ENCODE peak calls at places on chromosomes 3 and 15, in six cellular contexts. T, W, Z, R, E and N are unnamed samples.

GRCh38 chr3:21390856-21391255 is 360.2 kb downstream of the ZNF385D start:
- DNase-seq in T (no peak), W (no peak), Z (no peak), R (peak; percentile 21), E (no peak), N (no peak)

GRCh38 chr15:85551221-85551832 is 170.9 kb downstream of the AKAP13 start:
- DNase-seq in T (no peak), W (no peak), Z (no peak), R (peak; percentile 73), E (no peak), N (no peak)

GRCh38 chr3:151265866-151266265 is 12.5 kb downstream of the P2RY14 start:
- DNase-seq in T (peak; percentile 62), W (no peak), Z (peak; percentile 27), R (no peak), E (no peak), N (no peak)

GRCh38 chr3:195458188-195458800 is 15.5 kb upstream of the ACAP2 start:
- DNase-seq in T (no peak), W (no peak), Z (no peak), R (peak; percentile 75), E (no peak), N (no peak)

GRCh38 chr3:535566-536416 is 339.2 kb downstream of the CHL1 start:
- DNase-seq in T (peak; percentile 87), W (peak; percentile 21), Z (peak; percentile 51), R (peak; percentile 22), E (peak; percentile 35), N (peak; percentile 18)

GRCh38 chr3:61563614-61564404 is 2.4 kb downstream of the PTPRG start:
- DNase-seq in T (peak; percentile 71), W (peak; percentile 20), Z (peak; percentile 55), R (no peak), E (no peak), N (peak; percentile 68)

GRCh38 chr15:42048821-42049200 is 28.0 kb upstream of the PLA2G4E start:
- DNase-seq in T (peak; percentile 79), W (no peak), Z (no peak), R (no peak), E (no peak), N (peak; percentile 59)

GRCh38 chr3:141231923-141232861 is 567 bp downstream of the PXYLP1 start:
- DNase-seq in T (peak; percentile 85), W (peak; percentile 60), Z (peak; percentile 64), R (peak; percentile 10), E (peak; percentile 45), N (peak; percentile 83)

GRCh38 chr3:136835817-136836510 is 17.0 kb downstream of the SLC35G2 start:
- DNase-seq in T (no peak), W (no peak), Z (no peak), R (no peak), E (no peak), N (no peak)

GRCh38 chr3:8499181-8499611 is 2.4 kb upstream of the LMCD1 start:
- DNase-seq in T (peak; percentile 66), W (no peak), Z (peak; percentile 90), R (peak; percentile 57), E (no peak), N (peak; percentile 29)

GRCh38 chr3:158563076-158563475 is 7.9 kb upstream of the MLF1 start:
- DNase-seq in T (no peak), W (no peak), Z (no peak), R (no peak), E (no peak), N (no peak)

GRCh38 chr15:55741592-55742497 is 1.1 kb downstream of the PRTG start:
- DNase-seq in T (peak; percentile 78), W (peak; percentile 29), Z (peak; percentile 70), R (peak; percentile 10), E (peak; percentile 43), N (peak; percentile 72)

GRCh38 chr15:95990833-95991232 is 339.7 kb upstream of the NR2F2 start:
- DNase-seq in T (no peak), W (no peak), Z (no peak), R (peak; percentile 7), E (no peak), N (no peak)

GRCh38 chr3:110608566-110608965 is 463.1 kb upstream of the NECTIN3 start:
- DNase-seq in T (no peak), W (no peak), Z (no peak), R (peak; percentile 40), E (no peak), N (no peak)

GRCh38 chr3:13537926-13538325 is 11.0 kb upstream of the FBLN2 start:
- DNase-seq in T (no peak), W (no peak), Z (no peak), R (peak; percentile 81), E (no peak), N (no peak)

GRCh38 chr15:40995656-40996055 is 42.4 kb downstream of the CHAC1 start:
- DNase-seq in T (no peak), W (no peak), Z (no peak), R (no peak), E (no peak), N (no peak)

GRCh38 chr15:82848201-82848993 is 39.0 kb downstream of the WHAMM start:
- DNase-seq in T (no peak), W (no peak), Z (no peak), R (no peak), E (no peak), N (no peak)

GRCh38 chr15:99169769-99170311 is 65.0 kb downstream of the SYNM start:
- DNase-seq in T (no peak), W (no peak), Z (no peak), R (peak; percentile 86), E (peak; percentile 53), N (no peak)

GRCh38 chr15:29631076-29632070 is 190.9 kb downstream of the TJP1 start:
- DNase-seq in T (no peak), W (peak; percentile 51), Z (no peak), R (no peak), E (no peak), N (peak; percentile 64)

GRCh38 chr3:157082305-157082981 is 77.5 kb downstream of the CCNL1 start:
- DNase-seq in T (no peak), W (no peak), Z (no peak), R (peak; percentile 31), E (no peak), N (no peak)

GRCh38 chr3:165254812-165255211 is 58.6 kb upstream of the SLITRK3 start:
- DNase-seq in T (no peak), W (no peak), Z (peak; percentile 50), R (peak; percentile 54), E (no peak), N (peak; percentile 2)

GRCh38 chr3:143339451-143339850 is 219.9 kb downstream of the CHST2 start:
- DNase-seq in T (no peak), W (no peak), Z (no peak), R (peak; percentile 25), E (no peak), N (no peak)

GRCh38 chr3:29880809-29881208 is 599.9 kb downstream of the RBMS3 start:
- DNase-seq in T (no peak), W (no peak), Z (no peak), R (no peak), E (no peak), N (no peak)

GRCh38 chr15:79987569-79987955 is 16.6 kb upstream of the BCL2A1 start:
- DNase-seq in T (no peak), W (no peak), Z (no peak), R (no peak), E (no peak), N (no peak)

GRCh38 chr3:45575491-45575923 is 19.0 kb upstream of the LIMD1 start:
- DNase-seq in T (peak; percentile 65), W (no peak), Z (no peak), R (peak; percentile 69), E (no peak), N (no peak)

GRCh38 chr15:77021803-77022381 is 27.0 kb downstream of the PSTPIP1 start:
- DNase-seq in T (peak; percentile 35), W (no peak), Z (no peak), R (peak; percentile 68), E (peak; percentile 17), N (no peak)

GRCh38 chr3:43086460-43087165 is 19.3 kb downstream of the POMGNT2 start:
- DNase-seq in T (no peak), W (no peak), Z (no peak), R (no peak), E (no peak), N (no peak)

DNA sequence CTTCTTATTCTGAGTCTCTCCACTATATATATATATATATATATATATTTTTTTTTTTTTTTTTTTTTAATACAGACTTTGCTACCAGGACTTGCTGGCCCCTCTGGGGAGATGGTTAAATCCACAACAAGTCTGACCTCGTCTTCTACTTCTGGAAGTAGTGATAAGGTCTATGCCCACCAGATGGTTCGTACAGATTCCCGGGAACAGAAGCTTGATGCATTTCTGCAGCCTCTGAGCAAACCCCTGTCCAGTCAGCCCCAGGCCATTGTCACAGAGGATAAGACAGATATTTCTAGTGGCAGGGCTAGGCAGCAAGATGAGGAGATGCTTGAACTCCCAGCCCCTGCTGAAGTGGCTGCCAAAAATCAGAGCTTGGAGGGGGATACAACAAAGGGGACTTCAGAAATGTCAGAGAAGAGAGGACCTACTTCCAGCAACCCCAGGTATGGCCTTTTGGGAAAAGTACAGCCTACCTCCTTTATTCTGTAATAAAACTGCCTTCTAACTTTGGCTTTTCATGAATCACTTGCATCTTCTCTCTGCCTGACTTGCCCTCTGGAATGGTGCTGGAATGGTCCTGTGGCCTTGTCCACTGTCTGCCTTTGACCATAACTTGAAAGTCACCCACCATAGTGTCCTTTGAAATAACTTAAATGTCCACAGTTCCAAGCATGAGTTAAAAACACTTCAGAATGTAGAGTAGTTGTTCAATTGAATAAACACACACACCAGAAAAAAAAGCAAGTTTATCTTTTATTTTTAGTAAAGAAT is 32.4 kb downstream of the MLH1 start:
- DNase-seq in T (no peak), W (no peak), Z (no peak), R (no peak), E (no peak), N (no peak)
- H3K36me3 ChIP-seq in T (peaks cover 88% of the 10 kb centered on the region), W (peaks cover 4% of the 10 kb centered on the region), Z (peaks cover 21% of the 10 kb centered on the region), R (peaks cover 33% of the 10 kb centered on the region), E (peaks cover 78% of the 10 kb centered on the region), N (peaks cover 28% of the 10 kb centered on the region)

GRCh38 chr3:119025390-119025789 is 9.3 kb downstream of the IGSF11 start:
- DNase-seq in T (no peak), W (no peak), Z (no peak), R (no peak), E (no peak), N (no peak)
- H3K27me3 ChIP-seq in T (peaks cover 12% of the 10 kb centered on the region), W (no peaks in the 10 kb centered on the region), Z (no peaks in the 10 kb centered on the region), R (no peaks in the 10 kb centered on the region), E (no peaks in the 10 kb centered on the region), N (no peaks in the 10 kb centered on the region)

GRCh38 chr3:124594581-124594980 is 135.7 kb upstream of the UMPS start:
- DNase-seq in T (no peak), W (no peak), Z (no peak), R (no peak), E (no peak), N (no peak)

GRCh38 chr3:124591699-124592098 is 138.6 kb upstream of the UMPS start:
- DNase-seq in T (no peak), W (no peak), Z (no peak), R (no peak), E (no peak), N (no peak)

GRCh38 chr3:124588794-124589193 is 141.5 kb upstream of the UMPS start:
- DNase-seq in T (no peak), W (no peak), Z (no peak), R (no peak), E (no peak), N (no peak)

GRCh38 chr3:124593442-124593829 is 136.8 kb upstream of the UMPS start:
- DNase-seq in T (no peak), W (no peak), Z (no peak), R (no peak), E (no peak), N (no peak)

GRCh38 chr3:124592658-124593441 is 137.4 kb upstream of the UMPS start:
- DNase-seq in T (peak; percentile 63), W (peak; percentile 66), Z (no peak), R (no peak), E (no peak), N (no peak)
- H3K4me3 ChIP-seq in T (no peak overlapping the region), W (no peak overlapping the region), Z (no peak overlapping the region), R (no peak overlapping the region), E (no peak overlapping the region), N (no peak overlapping the region)

GRCh38 chr3:149638401-149639092 is 19.3 kb downstream of the WWTR1 start:
- DNase-seq in T (no peak), W (no peak), Z (no peak), R (peak; percentile 47), E (no peak), N (no peak)
- H3K36me3 ChIP-seq in T (peaks cover 3% of the 10 kb centered on the region), W (no peaks in the 10 kb centered on the region), Z (no peaks in the 10 kb centered on the region), R (peaks cover 6% of the 10 kb centered on the region), E (no peaks in the 10 kb centered on the region), N (no peaks in the 10 kb centered on the region)